ENCODE peak calls at places on chromosome 1, in four cellular contexts. M is upper lobe of right lung; W is pancreas; C is effector memory CD4-positive, alpha-beta T cell. B is an unnamed sample.

GRCh38 chr1:109625601-109626560 is 6.2 kb downstream of the AMPD2 start:
- DNase-seq in W (no peak), M (no peak), C (no peak), B (no peak)

GRCh38 chr1:208564466-208564865 is 320.3 kb upstream of the PLXNA2 start:
- DNase-seq in M (no peak), W (no peak), C (no peak), B (no peak)

GRCh38 chr1:213124590-213124989 is 73.5 kb downstream of the RPS6KC1 start:
- DNase-seq in C (no peak), M (no peak), W (no peak), B (no peak)

GRCh38 chr1:18668750-18669404 is 38.2 kb downstream of the PAX7 start:
- DNase-seq in C (no peak), W (no peak), M (no peak), B (no peak)

GRCh38 chr1:145922266-145922665 is 3.7 kb upstream of the PEX11B start:
- DNase-seq in W (no peak), M (no peak), C (no peak), B (no peak)

GRCh38 chr1:244050835-244051444 is at the start of gene ZBTB18:
- DNase-seq in C (no peak), M (no peak), W (no peak), B (no peak)

GRCh38 chr1:231442735-231443134 is 20.6 kb upstream of the EGLN1 start:
- DNase-seq in W (no peak), M (no peak), C (no peak), B (no peak)

GRCh38 chr1:118185083-118185899 is at the start of gene SPAG17:
- DNase-seq in C (no peak), W (peak), M (peak), B (no peak)

GRCh38 chr1:84467298-84467697 is 11.8 kb upstream of the RPF1 start:
- DNase-seq in M (no peak), C (no peak), W (no peak), B (no peak)

GRCh38 chr1:19087737-19088594 is 122.1 kb downstream of the UBR4 start:
- DNase-seq in W (no peak), C (no peak), M (no peak), B (no peak)

GRCh38 chr1:66598670-66599069 is 64.7 kb downstream of the SGIP1 start:
- DNase-seq in M (no peak), W (no peak), C (no peak), B (no peak)

GRCh38 chr1:24964811-24965570 is 34.9 kb upstream of the RUNX3 start:
- DNase-seq in M (peak), C (peak), W (no peak), B (peak)

GRCh38 chr1:102118150-102118549 is 121.4 kb upstream of the OLFM3 start:
- DNase-seq in M (no peak), W (no peak), C (no peak), B (no peak)

GRCh38 chr1:152513081-152513480 is 1.2 kb upstream of the CRCT1 start:
- DNase-seq in M (no peak), W (no peak), C (no peak), B (no peak)

GRCh38 chr1:199948587-199949280 is 78.8 kb upstream of the NR5A2 start:
- DNase-seq in C (no peak), W (no peak), M (no peak), B (no peak)

GRCh38 chr1:30052178-30052577 is 671.2 kb downstream of the MATN1 start:
- DNase-seq in M (peak), W (no peak), C (no peak), B (no peak)

GRCh38 chr1:8155528-8156186 is 129.5 kb upstream of the ERRFI1 start:
- DNase-seq in M (no peak), C (no peak), W (no peak), B (no peak)

GRCh38 chr1:106620521-106620954 is 435.9 kb upstream of the PRMT6 start:
- DNase-seq in C (no peak), W (no peak), M (peak), B (no peak)

GRCh38 chr1:209230319-209230718 is 353.2 kb upstream of the CAMK1G start:
- DNase-seq in W (no peak), M (no peak), C (no peak), B (no peak)

GRCh38 chr1:244963231-244963826 is 99.0 kb upstream of the HNRNPU start:
- DNase-seq in W (no peak), C (no peak), M (no peak), B (no peak)

GRCh38 chr1:212749924-212750535 is 41.5 kb downstream of the NSL1 start:
- DNase-seq in W (no peak), M (no peak), C (no peak), B (no peak)

GRCh38 chr1:38835230-38835827 is 24.2 kb downstream of the RRAGC start:
- DNase-seq in W (no peak), M (no peak), C (no peak), B (peak)

GRCh38 chr1:198234511-198235251 is 77.9 kb downstream of the NEK7 start:
- DNase-seq in W (no peak), M (no peak), C (no peak), B (no peak)

GRCh38 chr1:93569479-93569878 is 112.2 kb downstream of the BCAR3 start:
- DNase-seq in W (no peak), M (no peak), C (no peak), B (no peak)

GRCh38 chr1:151542710-151543129 is 2.6 kb downstream of the TUFT1 start:
- DNase-seq in M (no peak), C (no peak), W (no peak), B (no peak)

GRCh38 chr1:41103761-41104160 is 82.2 kb upstream of the SLFNL1 start:
- DNase-seq in W (no peak), C (no peak), M (no peak), B (no peak)

GRCh38 chr1:2972879-2973575 is 48.2 kb upstream of the ACTRT2 start:
- DNase-seq in W (no peak), M (peak), C (no peak), B (no peak)

GRCh38 chr1:248841702-248842395 is 3.8 kb downstream of the ZNF672 start:
- DNase-seq in M (no peak), W (no peak), C (no peak), B (no peak)

GRCh38 chr1:64624446-64624766 is 120.5 kb upstream of the RAVER2 start:
- DNase-seq in C (no peak), M (no peak), W (no peak), B (no peak)

GRCh38 chr1:197948926-197949899 is 32.0 kb downstream of the LHX9 start:
- DNase-seq in M (no peak), W (no peak), C (no peak), B (no peak)

GRCh38 chr1:23590058-23590783 is 30.9 kb upstream of the ID3 start:
- DNase-seq in W (no peak), M (no peak), C (no peak), B (no peak)

GRCh38 chr1:23593556-23594148 is 34.4 kb upstream of the ID3 start:
- DNase-seq in W (peak), M (no peak), C (no peak), B (no peak)

GRCh38 chr1:23593042-23593521 is 33.8 kb upstream of the ID3 start:
- DNase-seq in C (no peak), W (no peak), M (no peak), B (no peak)

GRCh38 chr1:23592209-23592905 is 33.1 kb upstream of the ID3 start:
- DNase-seq in W (no peak), M (no peak), C (no peak), B (no peak)

DNA sequence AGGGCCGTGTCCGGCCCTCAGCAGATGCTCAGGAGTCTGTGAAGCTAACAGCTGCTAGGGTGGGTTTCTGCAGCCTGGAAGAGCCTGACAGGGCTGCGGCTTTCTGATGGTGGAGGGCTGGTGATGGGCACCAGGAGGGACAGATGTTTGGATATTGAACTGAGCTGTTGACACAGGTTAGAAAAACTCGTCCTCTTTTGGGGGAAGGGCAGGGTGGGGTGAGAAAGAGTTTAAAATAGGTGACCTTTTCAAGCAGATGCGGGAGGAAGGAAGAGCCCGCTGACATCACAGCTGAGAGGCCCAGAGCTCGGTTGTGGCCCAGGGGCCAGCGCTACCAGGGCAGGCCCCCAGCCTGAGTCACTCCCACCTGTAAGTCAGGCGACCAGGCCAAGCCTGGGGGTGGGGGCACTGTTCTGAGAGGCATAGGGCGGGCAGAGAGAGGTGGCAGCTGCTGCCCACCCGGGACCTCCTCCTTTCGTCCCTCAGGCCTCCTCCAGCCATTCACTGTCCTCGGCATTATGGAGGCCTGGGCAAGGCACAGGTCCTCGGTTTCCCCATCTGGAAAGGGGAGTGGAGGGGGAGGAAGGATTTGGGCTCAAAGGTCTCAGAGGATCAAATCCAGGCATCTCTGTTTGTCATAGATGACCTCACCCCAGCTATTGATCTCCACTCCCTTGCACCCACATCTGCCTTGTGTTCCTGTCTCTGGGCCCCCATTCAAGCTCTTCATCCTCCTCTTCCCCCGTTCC is 32.3 kb upstream of the ID3 start:
- DNase-seq in W (no peak), C (no peak), M (no peak), B (no peak)
- H3K4me3 ChIP-seq in W (no peak), C (no peak), M (no peak), B (no peak)

DNA sequence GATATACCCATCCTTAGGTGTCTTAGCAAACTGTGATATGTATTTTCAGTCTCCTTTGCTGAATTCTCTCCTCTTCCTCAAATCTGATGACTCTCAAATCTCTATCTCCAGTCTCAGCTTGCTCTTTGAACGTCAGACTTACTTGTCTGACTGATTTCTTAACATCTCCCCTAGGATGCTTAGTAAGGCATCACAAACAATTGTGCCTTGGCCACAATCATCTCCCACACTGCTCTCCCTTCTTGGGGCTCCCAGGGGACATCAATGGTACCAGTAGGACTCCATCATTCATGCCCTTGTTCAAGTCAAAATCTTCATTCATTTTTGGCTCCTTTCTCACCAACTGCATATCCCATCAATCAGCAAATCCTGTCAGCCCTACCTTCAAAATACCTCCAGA is 42.0 kb downstream of the GNG12 start:
- DNase-seq in M (no peak), C (no peak), W (no peak), B (no peak)
- H3K27ac ChIP-seq in M (no peak), C (no peak), W (no peak), B (no peak)

GRCh38 chr1:61121631-61122030 is 39.3 kb downstream of the NFIA start:
- DNase-seq in M (no peak), C (no peak), W (no peak), B (no peak)

GRCh38 chr1:61119085-61119484 is 36.7 kb downstream of the NFIA start:
- DNase-seq in W (no peak), C (no peak), M (no peak), B (no peak)

GRCh38 chr1:61122389-61122788 is 40.0 kb downstream of the NFIA start:
- DNase-seq in C (no peak), M (no peak), W (no peak), B (no peak)

GRCh38 chr1:61120307-61120840 is 38.0 kb downstream of the NFIA start:
- DNase-seq in W (no peak), C (no peak), M (no peak), B (no peak)

GRCh38 chr1:61120998-61121397 is 38.6 kb downstream of the NFIA start:
- DNase-seq in C (no peak), M (no peak), W (no peak), B (no peak)
- H3K4me3 ChIP-seq in C (no peak), M (peak), W (no peak), B (no peak)

GRCh38 chr1:115457295-115457694 is 119.2 kb upstream of the NGF start:
- DNase-seq in W (no peak), M (no peak), C (no peak), B (no peak)

GRCh38 chr1:115456441-115456961 is 118.5 kb upstream of the NGF start:
- DNase-seq in W (no peak), C (no peak), M (no peak), B (no peak)

GRCh38 chr1:115453666-115454065 is 115.6 kb upstream of the NGF start:
- DNase-seq in W (no peak), M (no peak), C (no peak), B (no peak)

GRCh38 chr1:115452600-115453329 is 114.7 kb upstream of the NGF start:
- DNase-seq in C (no peak), M (no peak), W (no peak), B (no peak)

DNA sequence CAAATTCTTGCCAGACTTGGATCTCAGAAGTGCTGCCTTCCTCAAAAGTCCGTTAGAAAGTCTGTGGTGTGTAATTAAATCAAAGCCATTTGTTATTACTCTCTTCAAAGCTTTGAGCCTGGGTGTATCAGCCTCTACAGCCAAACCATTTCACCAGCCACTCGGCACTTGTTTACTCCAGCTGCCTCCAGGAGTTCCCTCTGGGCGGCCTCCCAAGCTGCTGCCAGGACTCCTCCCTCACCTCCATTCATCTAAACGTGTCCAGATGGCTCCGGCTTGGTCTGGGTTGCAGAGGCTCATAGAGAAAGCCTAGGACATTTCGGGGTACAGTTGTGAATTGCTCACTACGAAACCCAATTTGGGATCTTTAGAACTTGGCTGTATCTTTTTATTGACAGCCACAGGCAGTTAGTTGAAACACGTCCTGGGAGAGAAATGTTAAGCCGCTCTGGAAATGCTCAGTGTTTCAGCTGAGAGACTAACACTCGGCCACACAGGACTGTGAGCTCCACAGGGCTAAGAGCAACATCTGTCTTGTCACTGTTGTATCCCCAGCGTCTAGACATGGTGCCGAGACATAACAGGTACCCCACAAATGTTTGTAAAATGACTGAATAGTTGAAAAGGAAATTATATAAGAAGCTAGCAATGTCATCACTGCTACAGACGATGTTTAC is 116.9 kb upstream of the NGF start:
- DNase-seq in M (no peak), W (no peak), C (no peak), B (no peak)
- H3K27ac ChIP-seq in M (no peak), W (no peak), C (no peak), B (no peak)

GRCh38 chr1:160171352-160171751 is 19.0 kb upstream of the CASQ1 start:
- DNase-seq in W (no peak), C (no peak), M (no peak), B (no peak)
- H3K4me3 ChIP-seq in W (no peak), C (no peak), M (no peak), B (no peak)

GRCh38 chr1:12231276-12231595 is 1.4 kb downstream of the VPS13D start:
- DNase-seq in C (no peak), M (no peak), W (no peak), B (no peak)
- H3K27ac ChIP-seq in C (no peak), M (peak), W (peak), B (no peak)

B was measured in CD8-positive, alpha-beta T cell.